ENCODE peak calls at places on chromosomes 13 and 19, in five cellular contexts. One of them, this sample, is unnamed.

GRCh38 chr13:79901336-79901735 is 420.4 kb downstream of the NDFIP2 start:
- DNase-seq in stimulated activated CD4-positive, alpha-beta T cell treated with anti-CD3 and anti-CD28 coated beads, Interleukin-4, amount 100 ng/mL, for 24 hours: no peak
- DNase-seq in iPS DF 6.9: no peak
- DNase-seq in psoas muscle: no peak
- DNase-seq in HEK293T: no peak
- DNase-seq in this sample: no peak

GRCh38 chr13:114021464-114022308 is 47.8 kb upstream of the C13orf46 start:
- DNase-seq in stimulated activated CD4-positive, alpha-beta T cell treated with anti-CD3 and anti-CD28 coated beads, Interleukin-4, amount 100 ng/mL, for 24 hours: no peak
- DNase-seq in iPS DF 6.9: no peak
- DNase-seq in psoas muscle: no peak
- DNase-seq in HEK293T: no peak
- DNase-seq in this sample: no peak

GRCh38 chr13:34414616-34415015 is 527.5 kb upstream of the NBEA start:
- DNase-seq in stimulated activated CD4-positive, alpha-beta T cell treated with anti-CD3 and anti-CD28 coated beads, Interleukin-4, amount 100 ng/mL, for 24 hours: no peak
- DNase-seq in iPS DF 6.9: no peak
- DNase-seq in psoas muscle: no peak
- DNase-seq in HEK293T: no peak
- DNase-seq in this sample: no peak

GRCh38 chr13:23673867-23674605 is 103.8 kb downstream of the TNFRSF19 start:
- DNase-seq in stimulated activated CD4-positive, alpha-beta T cell treated with anti-CD3 and anti-CD28 coated beads, Interleukin-4, amount 100 ng/mL, for 24 hours: no peak
- DNase-seq in iPS DF 6.9: no peak
- DNase-seq in psoas muscle: no peak
- DNase-seq in HEK293T: no peak
- DNase-seq in this sample: no peak

GRCh38 chr13:25982908-25983307 is 68.9 kb downstream of the SHISA2 start:
- DNase-seq in stimulated activated CD4-positive, alpha-beta T cell treated with anti-CD3 and anti-CD28 coated beads, Interleukin-4, amount 100 ng/mL, for 24 hours: no peak
- DNase-seq in iPS DF 6.9: no peak
- DNase-seq in psoas muscle: no peak
- DNase-seq in HEK293T: no peak
- DNase-seq in this sample: no peak

GRCh38 chr13:76759877-76760276 is 126.3 kb downstream of the KCTD12 start:
- DNase-seq in stimulated activated CD4-positive, alpha-beta T cell treated with anti-CD3 and anti-CD28 coated beads, Interleukin-4, amount 100 ng/mL, for 24 hours: no peak
- DNase-seq in iPS DF 6.9: no peak
- DNase-seq in psoas muscle: no peak
- DNase-seq in HEK293T: no peak
- DNase-seq in this sample: no peak

GRCh38 chr19:45947926-45948325 is 25.7 kb downstream of the NOVA2 start:
- DNase-seq in stimulated activated CD4-positive, alpha-beta T cell treated with anti-CD3 and anti-CD28 coated beads, Interleukin-4, amount 100 ng/mL, for 24 hours: no peak
- DNase-seq in iPS DF 6.9: no peak
- DNase-seq in psoas muscle: no peak
- DNase-seq in HEK293T: no peak
- DNase-seq in this sample: no peak

GRCh38 chr19:46697142-46697960 is 19.6 kb downstream of the PRKD2 start:
- DNase-seq in stimulated activated CD4-positive, alpha-beta T cell treated with anti-CD3 and anti-CD28 coated beads, Interleukin-4, amount 100 ng/mL, for 24 hours: no peak
- DNase-seq in iPS DF 6.9: peak; percentile 92
- DNase-seq in psoas muscle: peak; percentile 94
- DNase-seq in HEK293T: peak; percentile 98
- DNase-seq in this sample: peak; percentile 96

GRCh38 chr13:24124789-24125476 is 35.6 kb upstream of the SPATA13 start:
- DNase-seq in stimulated activated CD4-positive, alpha-beta T cell treated with anti-CD3 and anti-CD28 coated beads, Interleukin-4, amount 100 ng/mL, for 24 hours: no peak
- DNase-seq in iPS DF 6.9: no peak
- DNase-seq in psoas muscle: no peak
- DNase-seq in HEK293T: no peak
- DNase-seq in this sample: no peak

GRCh38 chr13:101211261-101211660 is 205.0 kb downstream of the NALCN start:
- DNase-seq in stimulated activated CD4-positive, alpha-beta T cell treated with anti-CD3 and anti-CD28 coated beads, Interleukin-4, amount 100 ng/mL, for 24 hours: no peak
- DNase-seq in iPS DF 6.9: no peak
- DNase-seq in psoas muscle: no peak
- DNase-seq in HEK293T: no peak
- DNase-seq in this sample: no peak

GRCh38 chr13:27967736-27968315 is 1.3 kb downstream of the CDX2 start:
- DNase-seq in stimulated activated CD4-positive, alpha-beta T cell treated with anti-CD3 and anti-CD28 coated beads, Interleukin-4, amount 100 ng/mL, for 24 hours: no peak
- DNase-seq in iPS DF 6.9: no peak
- DNase-seq in psoas muscle: no peak
- DNase-seq in HEK293T: peak; percentile 41
- DNase-seq in this sample: no peak

GRCh38 chr13:75458696-75459422 is 23.1 kb downstream of the TBC1D4 start:
- DNase-seq in stimulated activated CD4-positive, alpha-beta T cell treated with anti-CD3 and anti-CD28 coated beads, Interleukin-4, amount 100 ng/mL, for 24 hours: no peak
- DNase-seq in iPS DF 6.9: no peak
- DNase-seq in psoas muscle: peak; percentile 81
- DNase-seq in HEK293T: no peak
- DNase-seq in this sample: peak; percentile 71

GRCh38 chr13:67515895-67516294 is 285.8 kb upstream of the PCDH9 start:
- DNase-seq in stimulated activated CD4-positive, alpha-beta T cell treated with anti-CD3 and anti-CD28 coated beads, Interleukin-4, amount 100 ng/mL, for 24 hours: no peak
- DNase-seq in iPS DF 6.9: no peak
- DNase-seq in psoas muscle: no peak
- DNase-seq in HEK293T: no peak
- DNase-seq in this sample: no peak

GRCh38 chr19:6325614-6326013 is 7.8 kb downstream of the ACER1 start:
- DNase-seq in stimulated activated CD4-positive, alpha-beta T cell treated with anti-CD3 and anti-CD28 coated beads, Interleukin-4, amount 100 ng/mL, for 24 hours: no peak
- DNase-seq in iPS DF 6.9: no peak
- DNase-seq in psoas muscle: no peak
- DNase-seq in HEK293T: no peak
- DNase-seq in this sample: no peak

GRCh38 chr13:38758278-38758677 is 71.4 kb downstream of the FREM2 start:
- DNase-seq in stimulated activated CD4-positive, alpha-beta T cell treated with anti-CD3 and anti-CD28 coated beads, Interleukin-4, amount 100 ng/mL, for 24 hours: no peak
- DNase-seq in iPS DF 6.9: no peak
- DNase-seq in psoas muscle: no peak
- DNase-seq in HEK293T: no peak
- DNase-seq in this sample: no peak

GRCh38 chr19:56840452-56841193 is at the start of the genes PEG3 and ZIM2:
- DNase-seq in stimulated activated CD4-positive, alpha-beta T cell treated with anti-CD3 and anti-CD28 coated beads, Interleukin-4, amount 100 ng/mL, for 24 hours: no peak
- DNase-seq in iPS DF 6.9: no peak
- DNase-seq in psoas muscle: peak; percentile 73
- DNase-seq in HEK293T: no peak
- DNase-seq in this sample: peak; percentile 48